ENCODE peak calls at places on chromosomes 4 and X, in five cellular contexts. P, C, R, W and S are unnamed samples.

GRCh38 chr4:184102488-184102887 is 115.2 kb downstream of the ENPP6 start:
- DNase-seq in C (peak), R (no peak), P (no peak), W (no peak), S (no peak)

GRCh38 chr4:72375050-72375736 is 193.8 kb downstream of the ADAMTS3 start:
- DNase-seq in W (no peak), R (no peak), P (no peak), C (no peak), S (no peak)

GRCh38 chrX:56726609-56727008 is 2.4 kb upstream of the NBDY start:
- DNase-seq in R (no peak), W (peak), P (no peak), C (peak), S (peak)

GRCh38 chrX:43882294-43882681 is at the start of gene MAOB:
- DNase-seq in C (peak), W (peak), R (no peak), P (no peak), S (no peak)

GRCh38 chr4:163544407-163545038 is 50.0 kb downstream of the TMA16 start:
- DNase-seq in R (no peak), W (peak), C (peak), P (no peak), S (no peak)

GRCh38 chr4:6769984-6770420 is 12.5 kb upstream of the KIAA0232 start:
- DNase-seq in W (no peak), R (no peak), P (no peak), C (no peak), S (no peak)

GRCh38 chrX:44071847-44072545 is 98.8 kb upstream of the NDP start:
- DNase-seq in R (no peak), W (no peak), C (no peak), P (peak), S (no peak)

GRCh38 chr4:7818676-7819041 is 121.0 kb downstream of the AFAP1 start:
- DNase-seq in P (no peak), R (no peak), C (no peak), W (no peak), S (no peak)

GRCh38 chr4:68953056-68953455 is 1.5 kb upstream of the UGT2A3 start:
- DNase-seq in C (no peak), R (no peak), W (no peak), P (no peak), S (no peak)

GRCh38 chrX:103483720-103484119 is 35.6 kb downstream of the RAB40A start:
- DNase-seq in R (no peak), C (no peak), W (no peak), P (no peak), S (no peak)

GRCh38 chr4:121519236-121519838 is 138.5 kb upstream of the QRFPR start:
- DNase-seq in P (no peak), C (no peak), W (no peak), R (no peak), S (no peak)

GRCh38 chr4:73451978-73452747 is 16.1 kb downstream of the AFP start:
- DNase-seq in W (no peak), C (no peak), P (no peak), R (no peak), S (no peak)

GRCh38 chr4:79874197-79874596 is 198.8 kb downstream of the ANTXR2 start:
- DNase-seq in W (no peak), R (no peak), C (no peak), P (no peak), S (no peak)

GRCh38 chrX:15751160-15751819 is 13.2 kb downstream of the CA5B start:
- DNase-seq in C (no peak), P (no peak), W (no peak), R (no peak), S (no peak)

GRCh38 chr4:1504786-1505500 is 98.7 kb upstream of the NKX1-1 start:
- DNase-seq in P (no peak), C (peak), R (no peak), W (no peak), S (no peak)

GRCh38 chrX:35380808-35381700 is 417.1 kb upstream of the MAGEB16 start:
- DNase-seq in W (no peak), P (no peak), C (peak), R (no peak), S (peak)

GRCh38 chrX:45584717-45585116 is 384.0 kb upstream of the DIPK2B start:
- DNase-seq in P (no peak), C (no peak), R (no peak), W (no peak), S (no peak)

GRCh38 chrX:17697191-17697590 is 40.1 kb upstream of the SCML1 start:
- DNase-seq in C (no peak), W (no peak), P (no peak), R (no peak), S (no peak)

GRCh38 chrX:141791856-141792255 is 46.3 kb upstream of the MAGEC3 start:
- DNase-seq in C (no peak), P (no peak), W (no peak), R (no peak), S (no peak)

GRCh38 chr4:15325987-15326386 is 101.8 kb upstream of the C1QTNF7 start:
- DNase-seq in P (no peak), C (no peak), W (no peak), R (no peak), S (no peak)

GRCh38 chr4:8128096-8128856 is 30.3 kb downstream of the ABLIM2 start:
- DNase-seq in W (no peak), R (no peak), P (no peak), C (peak), S (peak)

GRCh38 chr4:32658019-32658418 is 1937.8 kb downstream of the PCDH7 start:
- DNase-seq in P (no peak), C (no peak), R (no peak), W (no peak), S (no peak)

DNA sequence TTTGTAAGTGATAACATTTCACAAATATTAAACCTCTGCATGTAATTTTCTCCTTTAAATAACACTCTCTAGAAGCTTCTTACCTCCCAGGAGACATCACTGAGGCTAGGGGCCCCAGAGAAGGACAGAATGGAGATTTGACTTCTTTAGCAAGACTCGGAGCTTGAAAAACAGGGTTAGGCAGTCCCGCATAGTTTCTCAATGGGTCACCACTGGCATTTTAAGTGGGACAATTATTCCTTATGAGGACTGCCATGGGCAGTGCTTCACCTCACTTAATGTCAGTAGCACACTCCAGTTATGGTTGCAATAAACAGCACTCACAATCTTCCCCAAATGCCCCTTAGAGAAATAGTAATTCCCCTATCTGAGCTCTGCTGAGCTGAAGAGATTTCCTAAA is 66.7 kb upstream of the NOCT start:
- DNase-seq in R (no peak), P (no peak), C (no peak), W (no peak), S (peak)
- TF ChIP-seq JUND in R (no peak), P (no peak), C (no peak), W (no peak), S (no peak)

DNA sequence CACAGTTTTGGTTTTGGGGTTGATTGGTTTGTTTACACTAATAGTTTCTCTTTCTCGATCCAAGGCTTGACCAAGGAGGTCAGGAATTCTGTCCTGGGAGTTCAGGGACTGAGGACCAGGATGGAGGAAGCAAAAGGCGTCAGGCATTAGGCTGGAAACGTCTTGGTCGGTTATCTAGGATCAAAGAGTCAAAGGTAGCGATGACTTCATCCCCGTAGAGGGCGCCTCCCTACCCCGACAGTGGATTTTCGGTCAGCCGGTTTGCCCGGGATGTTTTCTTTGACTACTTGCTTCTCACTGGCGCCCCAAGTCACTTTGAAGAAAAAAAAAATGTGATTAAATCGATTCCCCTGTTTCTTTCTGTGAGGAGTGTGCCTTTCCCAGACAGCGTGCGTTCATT is 985 bp upstream of the FHDC1 start:
- DNase-seq in R (no peak), C (no peak), W (peak), P (peak), S (peak)
- TF ChIP-seq JUND in R (peak), C (no peak), W (peak), P (no peak), S (no peak)

GRCh38 chr4:120329386-120329785 is 262.7 kb upstream of the MAD2L1 start:
- DNase-seq in W (no peak), C (no peak), R (no peak), P (no peak), S (no peak)

GRCh38 chr4:120327276-120327675 is 260.6 kb upstream of the MAD2L1 start:
- DNase-seq in R (no peak), W (no peak), P (no peak), C (no peak), S (no peak)

DNA sequence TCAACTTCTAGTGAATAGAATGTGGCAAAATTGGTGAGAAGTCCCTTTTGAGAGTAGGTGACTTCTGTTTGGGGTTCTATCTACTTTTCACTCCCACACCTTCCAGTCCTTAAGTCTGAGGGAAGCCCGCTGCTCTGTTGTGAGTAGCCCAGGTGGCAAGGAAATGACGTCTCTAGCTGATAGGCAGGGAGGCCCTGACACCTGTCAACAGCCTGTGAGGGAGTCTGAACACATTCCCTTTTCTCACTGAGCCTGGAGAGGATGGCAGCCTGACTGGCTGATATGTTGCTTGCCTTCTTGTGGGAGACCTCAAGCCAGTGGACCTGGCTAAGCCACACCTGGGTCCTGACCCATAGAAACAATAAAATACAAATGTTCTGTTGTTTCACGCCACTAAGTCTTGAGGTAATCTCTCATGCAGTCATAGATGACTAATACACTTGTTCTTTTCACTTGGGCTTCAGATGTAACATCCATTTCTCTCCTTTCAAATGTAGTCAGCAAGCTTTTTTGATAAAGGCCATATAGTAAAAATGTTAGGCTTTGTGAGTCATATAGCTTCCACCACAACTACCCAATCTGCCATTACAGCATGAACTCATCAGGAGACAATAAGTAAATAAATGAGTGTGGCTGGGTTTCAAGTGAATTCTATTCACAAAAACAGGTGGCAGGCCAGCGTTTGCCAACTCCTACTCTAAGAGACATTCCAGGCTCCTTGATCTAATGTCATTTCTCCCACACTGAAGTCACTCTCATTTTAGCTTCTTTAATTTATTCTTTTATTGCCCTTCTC is 265.0 kb upstream of the MAD2L1 start:
- DNase-seq in P (peak), R (no peak), W (no peak), C (no peak), S (no peak)
- TF ChIP-seq JUND in P (peak), R (no peak), W (no peak), C (no peak), S (no peak)

GRCh38 chrX:30313322-30313721 is 4.1 kb upstream of the NR0B1 start:
- DNase-seq in W (no peak), C (no peak), P (no peak), R (no peak), S (no peak)
- TF ChIP-seq JUND in W (no peak), C (no peak), P (no peak), R (no peak), S (no peak)

GRCh38 chr4:157221426-157221894 is 932 bp downstream of the GRIA2 start:
- DNase-seq in C (peak), R (no peak), P (no peak), W (no peak), S (no peak)
- TF ChIP-seq JUND in C (no peak), R (no peak), P (no peak), W (no peak), S (no peak)

DNA sequence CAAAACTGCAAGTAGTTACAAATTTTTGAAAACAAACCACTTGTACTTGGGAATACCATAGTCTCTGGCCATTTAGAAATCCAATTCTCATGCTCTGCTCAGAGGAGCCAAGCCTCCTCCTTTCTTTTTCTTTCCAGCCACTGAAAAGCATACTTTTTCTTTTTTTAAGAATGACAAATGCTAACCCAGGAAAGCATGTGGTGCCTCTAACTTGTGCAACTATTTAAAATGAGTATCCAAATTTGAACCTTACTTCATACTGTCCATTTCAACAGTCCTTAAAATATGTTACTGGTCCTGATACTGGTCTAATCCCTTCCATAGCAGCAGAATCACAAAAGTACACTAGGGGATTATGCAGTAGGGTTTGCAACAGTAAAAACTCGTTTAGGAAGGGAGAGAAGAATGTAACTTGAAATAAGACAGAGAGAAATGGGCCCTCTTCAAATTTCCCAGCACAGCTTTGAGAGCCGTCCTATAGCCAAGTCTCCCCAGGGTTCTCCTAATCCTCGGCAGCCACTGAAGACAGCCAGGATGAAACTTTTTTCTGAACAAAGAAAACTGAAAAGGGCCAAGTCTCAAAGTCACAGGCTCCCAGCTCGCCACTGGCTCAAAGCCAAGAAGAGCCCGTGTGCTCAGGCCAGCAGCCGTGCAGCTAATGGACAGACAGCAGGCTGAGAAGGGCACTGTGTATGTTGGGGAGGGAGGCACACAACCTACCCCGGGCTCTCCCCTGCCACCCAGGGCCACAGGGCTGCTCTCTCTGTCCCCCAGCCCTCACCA is 39.5 kb downstream of the GPC4 start:
- DNase-seq in W (no peak), P (no peak), R (no peak), C (peak), S (no peak)
- TF ChIP-seq JUND in W (no peak), P (no peak), R (no peak), C (no peak), S (no peak)

DNA sequence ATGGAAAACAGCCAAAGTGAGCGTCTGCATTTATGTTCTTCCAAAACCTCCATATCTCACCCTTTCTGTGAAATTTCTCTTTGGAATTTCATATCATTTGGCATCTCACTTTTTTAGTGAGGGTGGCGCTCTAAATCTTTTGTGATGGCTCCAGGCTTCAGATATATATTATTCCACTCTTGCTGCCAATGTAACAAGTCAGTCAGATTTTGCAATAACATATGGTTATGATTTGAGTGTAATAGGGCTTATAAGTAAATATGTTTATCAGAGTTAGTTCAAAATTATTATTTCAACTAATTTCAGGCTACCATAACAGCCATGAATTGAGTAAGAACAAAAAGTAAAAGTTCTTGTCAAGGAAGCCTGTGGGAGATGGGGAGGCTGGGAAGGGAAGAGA is 314.7 kb downstream of the PDGFC start:
- DNase-seq in C (no peak), W (no peak), R (no peak), P (no peak), S (no peak)
- TF ChIP-seq JUND in C (no peak), W (no peak), R (no peak), P (no peak), S (no peak)